ENCODE peak calls at places on chromosomes 6 and 20, in eight cellular contexts. S is PC-9, F is A549, X is PC-3, E is HAP-1, Y is SK-N-SH, V is K562, L is GM23248. M is an unnamed sample. For H3K4me1, the result is how much of the 10 kb centered on the place peaks cover.

GRCh38 chr20:41273445-41273844 is 44.1 kb downstream of the ZHX3 start:
- DNase-seq in S (no peak), F (no peak), X (no peak), E (no peak), Y (no peak), V (no peak), L (no peak), M (no peak)

GRCh38 chr6:27757307-27757706 is 154.9 kb downstream of the OR2B2 start:
- DNase-seq in S (no peak), F (no peak), X (no peak), E (no peak), Y (no peak), V (peak), L (peak), M (no peak)

GRCh38 chr6:106520711-106521367 is 108.5 kb downstream of the RTN4IP1 start:
- DNase-seq in S (no peak), F (no peak), X (no peak), E (no peak), Y (no peak), V (peak), L (no peak), M (no peak)

GRCh38 chr6:36776167-36776566 is 63.1 kb downstream of the CPNE5 start:
- DNase-seq in S (no peak), F (no peak), X (no peak), E (no peak), Y (no peak), V (no peak), L (no peak), M (no peak)

GRCh38 chr20:18780731-18781130 is 32.9 kb upstream of the SCP2D1 start:
- DNase-seq in S (no peak), F (no peak), X (no peak), E (no peak), Y (no peak), V (no peak), L (no peak), M (no peak)

GRCh38 chr20:56628015-56628872 is 862 bp upstream of the TFAP2C start:
- DNase-seq in S (peak), F (peak), X (peak), E (peak), Y (peak), V (no peak), L (peak), M (peak)

GRCh38 chr6:105726902-105727655 is 324.2 kb upstream of the PREP start:
- DNase-seq in S (no peak), F (no peak), X (no peak), E (no peak), Y (no peak), V (no peak), L (peak), M (no peak)

GRCh38 chr6:121838842-121839241 is 403.4 kb downstream of the GJA1 start:
- DNase-seq in S (no peak), F (no peak), X (peak), E (no peak), Y (no peak), V (no peak), L (no peak), M (peak)

GRCh38 chr6:138576303-138576702 is 77.0 kb upstream of the NHSL1 start:
- DNase-seq in S (no peak), F (no peak), X (no peak), E (peak), Y (no peak), V (no peak), L (no peak), M (no peak)

GRCh38 chr6:116406678-116407345 is 36.1 kb downstream of the DSE start:
- DNase-seq in S (no peak), F (no peak), X (no peak), E (no peak), Y (no peak), V (peak), L (peak), M (peak)

GRCh38 chr20:39785252-39785917 is 823.2 kb downstream of the DHX35 start:
- DNase-seq in S (no peak), F (no peak), X (no peak), E (no peak), Y (no peak), V (no peak), L (no peak), M (no peak)

GRCh38 chr6:125789576-125790402 is 971 bp upstream of the NCOA7 start:
- DNase-seq in S (no peak), F (no peak), X (no peak), E (peak), Y (peak), V (peak), L (peak), M (peak)

GRCh38 chr6:116556814-116557403 is 3.4 kb downstream of the CALHM4 start:
- DNase-seq in S (no peak), F (no peak), X (no peak), E (no peak), Y (no peak), V (no peak), L (no peak), M (no peak)

GRCh38 chr6:136226027-136226673 is 24.0 kb downstream of the MTFR2 start:
- DNase-seq in S (peak), F (peak), X (peak), E (peak), Y (peak), V (peak), L (peak), M (peak)

GRCh38 chr6:1502041-1502440 is 107.7 kb upstream of the FOXC1 start:
- DNase-seq in S (no peak), F (no peak), X (no peak), E (no peak), Y (no peak), V (no peak), L (peak), M (no peak)

GRCh38 chr6:94130458-94130857 is 711.1 kb upstream of the EPHA7 start:
- DNase-seq in S (no peak), F (no peak), X (no peak), E (peak), Y (no peak), V (no peak), L (no peak), M (no peak)

GRCh38 chr20:32191422-32191821 is 16.1 kb downstream of the PLAGL2 start:
- DNase-seq in S (no peak), F (no peak), X (no peak), E (no peak), Y (no peak), V (no peak), L (no peak), M (no peak)

GRCh38 chr6:13428528-13429405 is 58.6 kb downstream of the GFOD1 start:
- DNase-seq in S (no peak), F (no peak), X (no peak), E (no peak), Y (no peak), V (peak), L (no peak), M (no peak)

GRCh38 chr20:51310216-51310615 is 232.3 kb downstream of the NFATC2 start:
- DNase-seq in S (no peak), F (no peak), X (no peak), E (no peak), Y (no peak), V (no peak), L (peak), M (peak)

GRCh38 chr20:44695295-44696230 is 19.6 kb upstream of the CCN5 start:
- DNase-seq in S (no peak), F (no peak), X (no peak), E (no peak), Y (no peak), V (no peak), L (peak), M (no peak)

GRCh38 chr6:37689356-37689755 is 8.3 kb downstream of the MDGA1 start:
- DNase-seq in S (no peak), F (no peak), X (no peak), E (no peak), Y (no peak), V (no peak), L (peak), M (no peak)

GRCh38 chr6:41577865-41578713 is 31.9 kb downstream of the FOXP4 start:
- DNase-seq in S (peak), F (peak), X (peak), E (peak), Y (peak), V (peak), L (peak), M (peak)

GRCh38 chr6:27617046-27617687 is 144.3 kb upstream of the ZNF184 start:
- DNase-seq in S (no peak), F (no peak), X (peak), E (peak), Y (no peak), V (peak), L (peak), M (peak)

GRCh38 chr6:67606905-67607828 is 1027.9 kb upstream of the ADGRB3 start:
- DNase-seq in S (no peak), F (no peak), X (peak), E (no peak), Y (peak), V (no peak), L (no peak), M (no peak)

GRCh38 chr6:136037246-136037884 is 185.9 kb downstream of the PDE7B start:
- DNase-seq in S (no peak), F (no peak), X (no peak), E (no peak), Y (no peak), V (no peak), L (no peak), M (no peak)

GRCh38 chr20:24483435-24484080 is 14.1 kb downstream of the SYNDIG1 start:
- DNase-seq in S (no peak), F (no peak), X (no peak), E (no peak), Y (no peak), V (no peak), L (no peak), M (no peak)

GRCh38 chr6:170067257-170067656 is 223.6 kb downstream of the DLL1 start:
- DNase-seq in S (no peak), F (no peak), X (no peak), E (no peak), Y (no peak), V (no peak), L (peak), M (peak)

DNA sequence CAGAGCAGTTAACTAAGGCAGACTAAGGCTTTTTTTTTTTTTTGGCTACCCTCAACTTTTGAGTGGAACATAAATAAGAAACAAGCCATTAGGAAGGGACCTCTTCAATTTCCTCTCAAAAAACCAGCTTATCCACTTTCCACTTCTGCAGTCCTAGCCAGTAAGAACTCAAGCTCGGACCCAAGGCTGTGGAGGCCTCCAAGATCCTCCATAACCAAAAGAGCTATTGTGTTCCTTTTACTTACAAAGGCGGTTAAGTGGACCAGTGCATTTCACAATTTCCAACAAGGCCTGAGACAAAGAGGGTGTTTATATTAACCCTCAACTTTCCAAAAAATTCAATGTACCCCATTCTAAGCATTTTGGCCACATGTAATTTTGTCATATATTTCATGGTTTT is 5.2 kb downstream of the KCNK5 start:
- DNase-seq in S (no peak), F (no peak), X (no peak), E (no peak), Y (no peak), V (no peak), L (no peak), M (no peak)
- H3K4me1 ChIP-seq in S (under half), F (under half), X (under half), E (under half), Y (under half), V (half or more), L (under half), M (under half)

DNA sequence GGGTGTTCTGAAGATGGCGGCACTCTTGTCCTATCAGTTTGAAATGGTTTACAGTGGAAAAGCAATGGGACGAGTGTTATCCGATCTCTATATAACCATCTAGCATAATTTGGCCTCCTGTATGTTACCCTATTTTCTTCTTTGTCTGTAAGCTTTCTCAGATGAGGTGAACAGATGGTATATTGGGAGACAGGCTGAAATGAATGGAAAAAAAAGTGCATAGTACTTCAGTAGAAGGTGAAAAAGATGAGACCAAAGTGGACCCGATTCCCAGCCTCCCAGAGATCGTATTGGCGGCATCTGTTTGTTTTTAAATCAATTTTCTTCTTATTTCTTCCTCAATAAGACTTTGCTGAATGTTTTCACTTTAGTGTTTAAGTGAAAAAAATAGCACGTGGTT is 132.3 kb upstream of the CNR1 start:
- DNase-seq in S (no peak), F (no peak), X (no peak), E (no peak), Y (no peak), V (no peak), L (no peak), M (no peak)
- H3K4me1 ChIP-seq in S (under half), F (under half), X (under half), E (under half), Y (under half), V (under half), L (under half), M (under half)

GRCh38 chr20:59835057-59835447 is 98.4 kb downstream of the SYCP2 start:
- DNase-seq in S (no peak), F (no peak), X (peak), E (no peak), Y (no peak), V (no peak), L (no peak), M (no peak)
- H3K4me1 ChIP-seq in S (under half), F (under half), X (half or more), E (under half), Y (under half), V (under half), L (under half), M (under half)

GRCh38 chr6:15475261-15475660 is 187.6 kb downstream of the DTNBP1 start:
- DNase-seq in S (no peak), F (no peak), X (no peak), E (no peak), Y (no peak), V (no peak), L (no peak), M (no peak)
- H3K4me1 ChIP-seq in S (under half), F (under half), X (under half), E (under half), Y (under half), V (under half), L (under half), M (under half)

GRCh38 chr6:166617359-166617758 is 9.7 kb downstream of the RPS6KA2 start:
- DNase-seq in S (no peak), F (no peak), X (no peak), E (no peak), Y (no peak), V (no peak), L (no peak), M (no peak)
- H3K4me1 ChIP-seq in S (under half), F (under half), X (under half), E (under half), Y (half or more), V (under half), L (under half), M (under half)

GRCh38 chr6:53309897-53310291 is 38.9 kb downstream of the ELOVL5 start:
- DNase-seq in S (no peak), F (no peak), X (no peak), E (no peak), Y (no peak), V (no peak), L (no peak), M (no peak)
- H3K4me1 ChIP-seq in S (under half), F (half or more), X (under half), E (under half), Y (under half), V (half or more), L (half or more), M (under half)

DNA sequence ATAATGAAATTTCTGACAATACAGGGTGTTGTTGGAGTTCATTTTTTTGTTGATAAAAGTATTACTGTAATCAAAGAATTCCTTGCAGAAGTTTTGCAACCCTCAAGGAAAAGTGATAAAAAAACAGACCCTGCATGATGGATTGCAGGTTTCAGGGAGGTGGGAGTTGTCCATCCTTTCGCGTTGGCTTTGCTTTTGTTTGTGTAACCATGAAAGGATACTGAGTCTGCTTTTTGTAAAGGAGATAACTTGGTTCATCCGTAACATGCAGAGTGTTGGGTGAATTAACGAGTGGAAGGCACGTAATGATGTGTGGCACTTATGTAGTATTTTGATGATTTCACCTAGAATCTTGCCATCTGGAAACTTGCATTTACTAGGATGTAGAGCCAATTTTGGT is 23.6 kb downstream of the FOXO3 start:
- DNase-seq in S (no peak), F (no peak), X (no peak), E (no peak), Y (no peak), V (no peak), L (no peak), M (no peak)
- H3K4me1 ChIP-seq in S (half or more), F (under half), X (under half), E (half or more), Y (half or more), V (under half), L (half or more), M (half or more)

M was measured in cardiac muscle cell.